ENCODE peak calls at places on chromosomes 6 and 20, in seven cellular contexts. Q, B, H, Y, R, I and S are unnamed samples.
A peak's percentile ranks its signal among the peaks of the same experiment; 100 is the strongest.

GRCh38 chr20:4050581-4050980 is 35.2 kb upstream of the RNF24 start:
- DNase-seq in Y (no peak), Q (peak; percentile 68), I (no peak), B (no peak), R (no peak), H (no peak), S (no peak)

GRCh38 chr6:145670306-145670705 is 65.0 kb downstream of the EPM2A start:
- DNase-seq in B (no peak), I (no peak), H (no peak), Y (no peak), Q (no peak), R (no peak), S (no peak)

GRCh38 chr6:2855061-2855519 is 13.4 kb upstream of the SERPINB1 start:
- DNase-seq in H (no peak), Q (no peak), I (no peak), B (no peak), Y (no peak), R (no peak), S (no peak)

GRCh38 chr20:51365670-51366069 is 176.8 kb downstream of the NFATC2 start:
- DNase-seq in Q (no peak), R (no peak), I (no peak), H (no peak), B (no peak), Y (no peak), S (no peak)

GRCh38 chr20:3871549-3872265 is 17.5 kb upstream of the PANK2 start:
- DNase-seq in Q (no peak), Y (no peak), R (no peak), I (no peak), H (no peak), B (no peak), S (no peak)

GRCh38 chr6:158061361-158061708 is 79.7 kb downstream of the SYNJ2 start:
- DNase-seq in R (no peak), Y (no peak), Q (no peak), B (no peak), H (no peak), I (no peak), S (no peak)

GRCh38 chr6:130840050-130840449 is 12.8 kb downstream of the SMLR1 start:
- DNase-seq in H (no peak), R (no peak), Q (no peak), B (no peak), I (no peak), Y (no peak), S (no peak)

GRCh38 chr6:100343678-100344077 is 121.0 kb downstream of the SIM1 start:
- DNase-seq in R (no peak), Q (no peak), B (no peak), I (no peak), H (no peak), Y (no peak), S (no peak)

GRCh38 chr6:133315811-133316210 is 74.7 kb downstream of the EYA4 start:
- DNase-seq in R (no peak), H (no peak), B (no peak), I (no peak), Q (no peak), Y (no peak), S (no peak)

DNA sequence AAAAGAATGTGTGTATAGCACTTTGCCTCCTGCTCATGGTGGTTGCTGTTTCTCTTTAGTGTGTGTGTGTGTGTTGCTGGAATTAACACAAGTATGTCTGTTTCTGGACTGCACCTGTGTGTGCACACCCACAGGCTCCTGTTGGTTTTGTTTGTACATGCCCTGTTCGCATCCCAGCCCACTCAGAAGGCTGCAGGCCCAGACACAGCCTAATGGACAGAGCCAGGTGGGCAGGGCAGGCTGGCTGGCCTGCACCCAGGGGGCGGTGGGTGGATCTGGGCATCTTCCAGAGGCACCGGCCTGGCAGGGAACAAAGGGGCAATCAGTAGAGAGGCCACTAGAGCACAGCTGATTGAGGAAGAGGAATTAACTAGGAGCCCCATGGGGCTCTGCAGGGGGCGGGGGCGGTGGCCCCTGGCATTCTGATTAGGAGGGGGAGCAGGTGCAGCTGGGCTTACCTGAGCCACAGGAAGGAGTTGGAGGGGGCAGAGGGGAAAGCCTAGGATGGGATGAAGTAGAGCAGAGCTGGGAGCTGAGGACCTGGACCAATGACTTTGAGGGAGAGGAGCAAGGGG is 21.9 kb downstream of the CD40 start:
- DNase-seq in R (no peak), Y (no peak), I (peak; percentile 39), H (no peak), Q (no peak), B (no peak), S (peak; percentile 80)
- TF ChIP-seq CTCF in R (no peak), Y (no peak), I (no peak), H (no peak), Q (no peak), B (no peak), S (no peak)

GRCh38 chr6:165556116-165556843 is 106.8 kb downstream of the PDE10A start:
- DNase-seq in Q (no peak), R (no peak), H (no peak), I (no peak), Y (no peak), B (no peak), S (no peak)
- H3K4me3 ChIP-seq in Q (no peak overlapping the region), R (no peak overlapping the region), H (no peak overlapping the region), I (no peak overlapping the region), Y (no peak overlapping the region), B (no peak overlapping the region), S (no peak overlapping the region)

DNA sequence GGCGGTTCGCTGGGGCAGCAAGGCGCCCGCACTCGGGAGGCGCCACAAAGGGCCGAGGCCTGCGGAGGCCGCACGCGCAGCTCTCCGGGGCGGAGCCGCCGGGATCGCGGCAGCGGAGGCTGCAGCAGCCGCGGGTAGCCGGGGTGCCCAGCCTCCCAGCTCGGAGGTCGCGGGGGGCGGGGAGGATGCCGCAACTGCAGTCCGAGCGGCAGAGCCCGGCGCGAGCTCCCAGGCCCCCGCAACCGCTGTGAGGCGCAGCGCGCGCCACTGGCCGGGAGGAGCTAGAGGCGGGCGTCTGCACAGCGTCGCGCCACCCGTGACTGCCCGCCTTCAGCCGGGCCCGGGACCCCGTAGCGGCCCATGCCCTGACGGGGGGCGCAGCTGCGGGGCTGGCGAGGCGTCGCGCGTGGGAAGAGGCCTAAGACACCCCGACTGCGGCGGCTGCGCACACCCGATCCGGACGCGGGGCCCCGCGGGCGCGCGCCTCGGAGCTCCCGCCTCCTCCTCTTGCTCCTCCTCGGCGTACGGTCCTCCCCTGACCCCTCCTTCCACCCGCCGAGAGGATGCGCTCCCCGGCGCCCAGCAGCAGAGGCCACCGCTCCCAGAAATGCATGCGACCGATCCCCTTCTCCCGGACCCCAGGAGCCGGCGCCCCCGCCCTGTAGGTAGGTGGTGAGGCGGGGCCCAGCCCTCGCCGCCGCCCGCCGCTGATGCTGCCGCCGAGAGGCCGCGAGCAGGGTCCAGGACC is at the start of gene NCOA7:
- DNase-seq in I (peak; percentile 79), R (peak; percentile 81), Y (peak; percentile 83), H (peak; percentile 91), B (peak; percentile 71), Q (peak; percentile 83), S (peak; percentile 78)
- TF ChIP-seq CTCF in I (no peak), R (no peak), Y (no peak), H (no peak), B (peak; percentile 6), Q (no peak), S (peak; percentile 11)

DNA sequence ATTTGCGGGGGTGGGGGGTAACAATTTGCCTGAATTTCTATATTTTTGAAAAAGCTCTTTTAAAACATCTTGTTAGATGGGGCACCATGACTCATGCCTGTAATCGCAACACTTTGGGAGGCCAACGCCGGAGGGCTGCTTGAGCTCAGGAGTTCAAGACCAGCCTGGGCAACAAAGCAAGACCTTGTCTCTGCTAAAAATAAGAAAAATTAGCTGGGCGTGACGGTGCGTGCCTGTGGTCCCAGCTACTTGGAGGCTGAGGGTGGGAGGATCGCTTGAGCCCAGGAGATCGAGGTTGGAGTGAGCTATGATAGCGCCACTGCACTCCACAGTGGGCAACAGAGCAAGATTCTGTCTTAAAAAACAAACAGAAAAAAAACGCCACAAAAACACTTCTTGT is 41.5 kb upstream of the TIAM2 start:
- DNase-seq in H (no peak), R (no peak), B (no peak), Y (no peak), Q (no peak), I (no peak), S (no peak)
- H3K4me3 ChIP-seq in H (no peak overlapping the region), R (no peak overlapping the region), B (no peak overlapping the region), Y (no peak overlapping the region), Q (no peak overlapping the region), I (no peak overlapping the region), S (no peak overlapping the region)

DNA sequence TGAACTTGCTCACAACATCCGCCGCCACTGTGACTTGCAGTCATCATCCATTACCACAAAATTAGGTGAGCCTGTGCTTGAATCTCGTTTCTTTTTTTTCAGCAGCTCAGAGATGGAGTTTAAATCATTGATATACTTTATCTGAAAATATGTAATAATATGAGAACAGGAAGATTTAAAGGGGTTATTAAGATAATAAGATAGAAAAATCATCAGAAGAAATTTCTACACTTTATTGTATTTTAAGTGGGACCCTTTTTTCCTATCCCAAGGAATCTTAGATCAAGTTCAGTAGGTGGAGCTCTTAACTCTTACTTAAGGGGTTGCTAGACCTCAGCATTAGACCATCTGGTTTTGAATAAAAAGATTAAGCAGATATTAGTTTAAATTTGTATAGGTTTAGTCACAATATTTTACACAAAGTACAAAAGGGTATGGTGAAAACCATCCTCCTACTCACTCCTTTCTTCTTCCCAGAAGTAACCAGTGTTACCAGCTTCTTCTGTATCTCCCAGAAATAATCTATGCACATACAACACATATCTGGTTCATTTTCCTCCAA is 9.4 kb upstream of the NCOA7 start:
- DNase-seq in R (peak; percentile 65), Y (peak; percentile 51), Q (no peak), H (no peak), B (no peak), I (no peak), S (no peak)
- TF ChIP-seq CTCF in R (no peak), Y (no peak), Q (no peak), H (peak; percentile 6), B (no peak), I (no peak), S (no peak)

DNA sequence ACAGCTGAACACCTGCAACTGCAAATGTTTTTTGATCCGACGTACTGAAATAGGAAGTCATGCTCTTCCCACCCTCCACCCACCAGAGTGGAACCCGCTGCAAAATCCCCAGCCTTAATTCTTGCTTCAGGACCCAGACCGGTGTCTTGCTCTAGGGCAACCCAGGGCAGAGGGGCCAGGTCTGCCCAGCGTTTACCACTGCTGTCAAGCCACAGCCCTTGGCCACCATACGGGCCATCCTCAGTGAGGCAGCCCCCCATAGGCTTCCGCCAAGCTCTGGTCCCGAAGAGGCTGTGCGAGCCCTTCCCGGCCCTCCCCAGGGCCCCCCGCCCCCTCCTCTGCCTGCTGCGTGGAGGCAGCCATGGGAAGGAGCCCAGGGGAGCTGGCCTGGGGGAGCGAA is 334.4 kb downstream of the ZFAND3 start:
- DNase-seq in I (no peak), R (no peak), Y (peak; percentile 7), H (no peak), Q (no peak), B (no peak), S (peak; percentile 30)
- H3K4me3 ChIP-seq in I (no peak overlapping the region), R (no peak overlapping the region), Y (no peak overlapping the region), H (no peak overlapping the region), Q (no peak overlapping the region), B (no peak overlapping the region), S (no peak overlapping the region)